ENCODE peak calls at places on chromosomes 13 and 19, in six cellular contexts. One of them, this sample, is unnamed.

GRCh38 chr13:109968876-109969577 is 182.6 kb upstream of the IRS2 start:
- DNase-seq in K562: no peak
- DNase-seq in spleen: no peak
- DNase-seq in HCT116: no peak
- DNase-seq in transverse colon: no peak
- DNase-seq in endodermal cell: peak; percentile 20
- DNase-seq in this sample: no peak

GRCh38 chr19:38684078-38684861 is 36.8 kb downstream of the ACTN4 start:
- DNase-seq in K562: peak; percentile 66
- DNase-seq in transverse colon: peak; percentile 87
- DNase-seq in HCT116: peak; percentile 93
- DNase-seq in endodermal cell: peak; percentile 78
- DNase-seq in spleen: no peak
- DNase-seq in this sample: no peak

GRCh38 chr19:19151418-19151817 is 13.1 kb upstream of the TMEM161A start:
- DNase-seq in transverse colon: peak; percentile 45
- DNase-seq in endodermal cell: no peak
- DNase-seq in K562: no peak
- DNase-seq in HCT116: no peak
- DNase-seq in spleen: no peak
- DNase-seq in this sample: no peak

GRCh38 chr19:42023943-42024260 is 29.9 kb upstream of the ATP1A3 start:
- DNase-seq in K562: no peak
- DNase-seq in transverse colon: no peak
- DNase-seq in spleen: no peak
- DNase-seq in endodermal cell: no peak
- DNase-seq in HCT116: no peak
- DNase-seq in this sample: no peak

GRCh38 chr19:41531438-41532311 is 44.3 kb upstream of the CEACAM21 start:
- DNase-seq in K562: peak; percentile 72
- DNase-seq in endodermal cell: no peak
- DNase-seq in spleen: peak; percentile 91
- DNase-seq in HCT116: no peak
- DNase-seq in transverse colon: peak; percentile 74
- DNase-seq in this sample: no peak

GRCh38 chr13:37446503-37446902 is 152.1 kb downstream of the POSTN start:
- DNase-seq in HCT116: no peak
- DNase-seq in endodermal cell: no peak
- DNase-seq in transverse colon: no peak
- DNase-seq in spleen: no peak
- DNase-seq in K562: no peak
- DNase-seq in this sample: peak; percentile 70

GRCh38 chr13:107124129-107124718 is 556.3 kb upstream of the ARGLU1 start:
- DNase-seq in transverse colon: no peak
- DNase-seq in endodermal cell: no peak
- DNase-seq in HCT116: no peak
- DNase-seq in K562: no peak
- DNase-seq in spleen: no peak
- DNase-seq in this sample: no peak

GRCh38 chr13:19289180-19289579 is 107.6 kb upstream of the TUBA3C start:
- DNase-seq in HCT116: no peak
- DNase-seq in endodermal cell: no peak
- DNase-seq in K562: no peak
- DNase-seq in spleen: no peak
- DNase-seq in transverse colon: no peak
- DNase-seq in this sample: no peak

GRCh38 chr19:13441810-13442512 is 64.3 kb downstream of the CACNA1A start:
- DNase-seq in transverse colon: peak; percentile 20
- DNase-seq in HCT116: no peak
- DNase-seq in spleen: no peak
- DNase-seq in K562: peak; percentile 67
- DNase-seq in endodermal cell: peak; percentile 89
- DNase-seq in this sample: peak; percentile 11

GRCh38 chr19:862529-863304 is 3.3 kb downstream of the CFD start:
- DNase-seq in spleen: peak; percentile 92
- DNase-seq in K562: peak; percentile 91
- DNase-seq in transverse colon: peak; percentile 76
- DNase-seq in HCT116: no peak
- DNase-seq in endodermal cell: peak; percentile 95
- DNase-seq in this sample: no peak

GRCh38 chr13:79442221-79442620 is 36.2 kb upstream of the RBM26 start:
- DNase-seq in K562: no peak
- DNase-seq in endodermal cell: no peak
- DNase-seq in HCT116: no peak
- DNase-seq in transverse colon: no peak
- DNase-seq in spleen: no peak
- DNase-seq in this sample: no peak

GRCh38 chr13:91468301-91468700 is 69.9 kb downstream of the GPC5 start:
- DNase-seq in transverse colon: no peak
- DNase-seq in K562: no peak
- DNase-seq in endodermal cell: no peak
- DNase-seq in HCT116: no peak
- DNase-seq in spleen: no peak
- DNase-seq in this sample: no peak

GRCh38 chr19:6065685-6066365 is 44.5 kb downstream of the RFX2 start:
- DNase-seq in spleen: no peak
- DNase-seq in endodermal cell: peak; percentile 78
- DNase-seq in transverse colon: peak; percentile 53
- DNase-seq in K562: peak; percentile 83
- DNase-seq in HCT116: no peak
- DNase-seq in this sample: no peak

GRCh38 chr13:57629391-57629804 is 2.1 kb upstream of the PCDH17 start:
- DNase-seq in endodermal cell: no peak
- DNase-seq in transverse colon: no peak
- DNase-seq in K562: no peak
- DNase-seq in HCT116: no peak
- DNase-seq in spleen: peak; percentile 72
- DNase-seq in this sample: no peak

GRCh38 chr13:44573790-44574465 is 2.2 kb downstream of the TSC22D1 start:
- DNase-seq in HCT116: no peak
- DNase-seq in K562: peak; percentile 44
- DNase-seq in spleen: no peak
- DNase-seq in transverse colon: no peak
- DNase-seq in endodermal cell: peak; percentile 74
- DNase-seq in this sample: no peak

GRCh38 chr19:36331353-36332228 is 47.4 kb downstream of the ZFP14 start:
- DNase-seq in spleen: peak; percentile 85
- DNase-seq in HCT116: no peak
- DNase-seq in transverse colon: peak; percentile 68
- DNase-seq in K562: peak; percentile 18
- DNase-seq in endodermal cell: peak; percentile 99
- DNase-seq in this sample: peak; percentile 84

GRCh38 chr13:98959775-98960325 is 18.0 kb downstream of the DOCK9 start:
- DNase-seq in endodermal cell: no peak
- DNase-seq in spleen: no peak
- DNase-seq in transverse colon: no peak
- DNase-seq in HCT116: no peak
- DNase-seq in K562: no peak
- DNase-seq in this sample: no peak

GRCh38 chr13:112442483-112443090 is 66.4 kb downstream of the SPACA7 start:
- DNase-seq in endodermal cell: peak; percentile 36
- DNase-seq in K562: no peak
- DNase-seq in spleen: peak; percentile 38
- DNase-seq in HCT116: no peak
- DNase-seq in transverse colon: no peak
- DNase-seq in this sample: no peak

GRCh38 chr13:47146991-47147783 is 250.3 kb upstream of the HTR2A start:
- DNase-seq in spleen: no peak
- DNase-seq in HCT116: no peak
- DNase-seq in endodermal cell: no peak
- DNase-seq in transverse colon: no peak
- DNase-seq in K562: no peak
- DNase-seq in this sample: no peak

GRCh38 chr13:47144782-47145181 is 247.9 kb upstream of the HTR2A start:
- DNase-seq in transverse colon: no peak
- DNase-seq in endodermal cell: no peak
- DNase-seq in spleen: no peak
- DNase-seq in HCT116: no peak
- DNase-seq in K562: no peak
- DNase-seq in this sample: no peak

GRCh38 chr13:47147784-47148062 is 250.9 kb upstream of the HTR2A start:
- DNase-seq in HCT116: no peak
- DNase-seq in K562: no peak
- DNase-seq in spleen: no peak
- DNase-seq in endodermal cell: no peak
- DNase-seq in transverse colon: no peak
- DNase-seq in this sample: no peak

GRCh38 chr13:47148543-47148942 is 251.7 kb upstream of the HTR2A start:
- DNase-seq in HCT116: no peak
- DNase-seq in endodermal cell: no peak
- DNase-seq in spleen: no peak
- DNase-seq in transverse colon: no peak
- DNase-seq in K562: no peak
- DNase-seq in this sample: no peak

GRCh38 chr13:47146136-47146535 is 249.3 kb upstream of the HTR2A start:
- DNase-seq in spleen: no peak
- DNase-seq in transverse colon: no peak
- DNase-seq in endodermal cell: no peak
- DNase-seq in HCT116: no peak
- DNase-seq in K562: no peak
- DNase-seq in this sample: peak; percentile 74
- H3K4me3 ChIP-seq in spleen: no peak overlapping the region
- H3K4me3 ChIP-seq in transverse colon: no peak overlapping the region
- H3K4me3 ChIP-seq in endodermal cell: no peak overlapping the region
- H3K4me3 ChIP-seq in HCT116: no peak overlapping the region
- H3K4me3 ChIP-seq in K562: no peak overlapping the region
- H3K4me3 ChIP-seq in this sample: no peak overlapping the region

GRCh38 chr19:16527971-16528521 is 14.2 kb downstream of the CHERP start:
- DNase-seq in endodermal cell: peak; percentile 85
- DNase-seq in HCT116: no peak
- DNase-seq in transverse colon: no peak
- DNase-seq in K562: peak; percentile 48
- DNase-seq in spleen: no peak
- DNase-seq in this sample: no peak
- TF ChIP-seq CTCF in endodermal cell: peak; percentile 77
- TF ChIP-seq CTCF in HCT116: peak; percentile 63
- TF ChIP-seq CTCF in transverse colon: no peak
- TF ChIP-seq CTCF in K562: peak; percentile 64
- TF ChIP-seq CTCF in spleen: peak; percentile 32
- TF ChIP-seq CTCF in this sample: peak; percentile 26

DNA sequence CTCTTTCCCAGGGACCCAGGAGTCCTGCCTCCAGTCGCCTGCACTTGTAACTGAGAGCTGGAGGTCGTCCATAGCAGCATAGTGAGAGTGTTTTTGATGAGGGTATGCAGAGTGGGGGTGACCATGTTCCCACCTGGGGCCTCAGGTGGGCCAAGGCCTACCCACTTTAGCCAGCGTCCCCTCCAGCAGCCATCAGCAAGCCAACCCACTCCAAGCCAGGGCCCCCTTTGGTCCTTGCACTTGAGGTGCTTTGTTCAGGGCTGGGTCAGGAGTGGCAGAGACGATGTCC is 11.9 kb upstream of the SMG9 start:
- DNase-seq in transverse colon: no peak
- DNase-seq in HCT116: no peak
- DNase-seq in K562: no peak
- DNase-seq in endodermal cell: no peak
- DNase-seq in spleen: no peak
- DNase-seq in this sample: no peak
- H3K27ac ChIP-seq in transverse colon: peak overlapping the region; percentile 41
- H3K27ac ChIP-seq in HCT116: peak overlapping the region; percentile 98
- H3K27ac ChIP-seq in K562: peak overlapping the region; percentile 25
- H3K27ac ChIP-seq in endodermal cell: no peak overlapping the region
- H3K27ac ChIP-seq in spleen: peak overlapping the region; percentile 81
- H3K27ac ChIP-seq in this sample: no peak overlapping the region

DNA sequence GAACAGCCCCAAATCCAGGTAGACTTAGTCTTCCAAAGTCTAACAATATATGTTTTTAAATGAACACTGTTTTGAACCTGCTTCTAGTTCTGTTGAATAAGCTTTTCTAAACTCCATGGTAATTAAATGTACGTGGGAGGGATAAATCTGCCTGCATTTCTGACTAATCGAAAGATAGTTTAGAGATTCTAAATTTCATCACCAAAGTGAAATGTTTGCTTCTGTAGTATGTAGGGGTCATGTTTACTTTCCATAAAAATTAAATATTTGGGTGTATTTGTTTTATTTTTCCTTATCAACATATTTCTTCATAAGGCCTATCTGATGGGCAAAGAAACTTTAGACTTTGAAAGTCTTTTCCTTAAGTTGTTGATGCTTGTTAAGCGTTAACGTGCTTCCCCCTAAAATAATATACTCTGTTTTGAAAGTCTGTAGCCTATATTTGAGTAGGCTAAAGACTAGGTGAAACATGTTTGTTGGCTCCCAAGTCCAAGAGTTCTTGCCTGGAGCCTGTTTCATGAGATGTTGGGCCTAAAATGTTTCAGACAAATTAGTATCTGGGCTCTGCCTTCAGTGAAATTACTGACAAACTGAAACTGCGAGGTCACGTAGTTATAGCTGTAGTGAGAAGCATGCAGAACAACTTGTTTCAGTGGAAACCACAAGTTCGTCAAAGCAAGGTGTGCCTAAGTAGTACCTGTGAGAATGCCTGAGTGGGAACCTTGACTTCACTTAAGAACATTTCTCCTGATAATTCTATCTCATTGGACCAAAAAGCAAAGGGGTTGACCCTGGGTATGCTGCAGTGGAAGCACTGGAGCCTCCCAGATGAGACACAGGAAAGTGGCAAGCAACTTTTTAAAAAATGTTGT is 126.2 kb downstream of the LMO7 start:
- DNase-seq in endodermal cell: no peak
- DNase-seq in transverse colon: no peak
- DNase-seq in spleen: no peak
- DNase-seq in K562: no peak
- DNase-seq in HCT116: no peak
- DNase-seq in this sample: no peak
- H3K4me3 ChIP-seq in endodermal cell: no peak overlapping the region
- H3K4me3 ChIP-seq in transverse colon: peak overlapping the region; percentile 54
- H3K4me3 ChIP-seq in spleen: peak overlapping the region; percentile 37
- H3K4me3 ChIP-seq in K562: no peak overlapping the region
- H3K4me3 ChIP-seq in HCT116: no peak overlapping the region
- H3K4me3 ChIP-seq in this sample: no peak overlapping the region

GRCh38 chr13:29758591-29759114 is 91.8 kb downstream of the UBL3 start:
- DNase-seq in HCT116: no peak
- DNase-seq in endodermal cell: no peak
- DNase-seq in transverse colon: peak; percentile 70
- DNase-seq in K562: peak; percentile 13
- DNase-seq in spleen: no peak
- DNase-seq in this sample: no peak

GRCh38 chr13:29761160-29761559 is 89.3 kb downstream of the UBL3 start:
- DNase-seq in spleen: no peak
- DNase-seq in K562: no peak
- DNase-seq in transverse colon: no peak
- DNase-seq in HCT116: no peak
- DNase-seq in endodermal cell: no peak
- DNase-seq in this sample: no peak

GRCh38 chr13:29763426-29764180 is 86.8 kb downstream of the UBL3 start:
- DNase-seq in endodermal cell: no peak
- DNase-seq in K562: no peak
- DNase-seq in HCT116: no peak
- DNase-seq in transverse colon: peak; percentile 41
- DNase-seq in spleen: no peak
- DNase-seq in this sample: no peak

GRCh38 chr13:29760561-29760960 is 89.9 kb downstream of the UBL3 start:
- DNase-seq in K562: no peak
- DNase-seq in endodermal cell: no peak
- DNase-seq in HCT116: no peak
- DNase-seq in transverse colon: no peak
- DNase-seq in spleen: no peak
- DNase-seq in this sample: no peak

GRCh38 chr13:29761815-29762214 is 88.6 kb downstream of the UBL3 start:
- DNase-seq in endodermal cell: peak; percentile 60
- DNase-seq in HCT116: no peak
- DNase-seq in spleen: no peak
- DNase-seq in transverse colon: no peak
- DNase-seq in K562: no peak
- DNase-seq in this sample: no peak
- TF ChIP-seq CTCF in endodermal cell: peak; percentile 66
- TF ChIP-seq CTCF in HCT116: no peak
- TF ChIP-seq CTCF in spleen: no peak
- TF ChIP-seq CTCF in transverse colon: no peak
- TF ChIP-seq CTCF in K562: no peak
- TF ChIP-seq CTCF in this sample: no peak

This sample was measured in AG04450.